ENCODE peak calls at places on chromosomes 1 and 21, in eight cellular contexts. K is IMR-90, F is HCT116, T is K562, Q is A549, Y is H1, M is GM12878, C is HepG2. X is an unnamed sample.

GRCh38 chr1:78497196-78497595 is 6.4 kb downstream of the PTGFR start:
- DNase-seq in K (no peak), F (no peak), T (no peak), Q (no peak), Y (no peak), M (no peak), C (no peak), X (no peak)

GRCh38 chr1:185305419-185305818 is 11.6 kb downstream of the IVNS1ABP start:
- DNase-seq in K (no peak), F (no peak), T (no peak), Q (no peak), Y (no peak), M (no peak), C (no peak), X (no peak)

GRCh38 chr1:245301162-245301580 is 146.4 kb downstream of the KIF26B start:
- DNase-seq in K (peak; percentile 19), F (no peak), T (no peak), Q (no peak), Y (no peak), M (no peak), C (no peak), X (no peak)

GRCh38 chr1:212595787-212596714 is 12.5 kb upstream of the ATF3 start:
- DNase-seq in K (peak; percentile 99), F (peak; percentile 68), T (peak; percentile 69), Q (peak; percentile 62), Y (no peak), M (peak; percentile 90), C (peak; percentile 73), X (no peak)

GRCh38 chr1:196393742-196394141 is 214.5 kb downstream of the KCNT2 start:
- DNase-seq in K (peak; percentile 41), F (no peak), T (no peak), Q (no peak), Y (no peak), M (no peak), C (no peak), X (no peak)

GRCh38 chr1:74748962-74749361 is 16.0 kb downstream of the TYW3 start:
- DNase-seq in K (no peak), F (no peak), T (no peak), Q (no peak), Y (no peak), M (no peak), C (peak; percentile 42), X (no peak)

GRCh38 chr1:41935226-41935625 is 16.5 kb upstream of the HIVEP3 start:
- DNase-seq in K (peak; percentile 34), F (no peak), T (no peak), Q (no peak), Y (no peak), M (no peak), C (no peak), X (no peak)

GRCh38 chr1:51415963-51416362 is 85.6 kb upstream of the TTC39A start:
- DNase-seq in K (no peak), F (no peak), T (no peak), Q (no peak), Y (no peak), M (no peak), C (no peak), X (no peak)

GRCh38 chr1:59046730-59047157 is 250.2 kb upstream of the FGGY start:
- DNase-seq in K (peak; percentile 25), F (no peak), T (no peak), Q (no peak), Y (no peak), M (peak; percentile 59), C (no peak), X (no peak)

GRCh38 chr1:111176678-111177077 is 23.8 kb downstream of the DENND2D start:
- DNase-seq in K (no peak), F (no peak), T (no peak), Q (no peak), Y (no peak), M (no peak), C (no peak), X (no peak)

GRCh38 chr1:901108-901859 is 22.4 kb upstream of the SAMD11 start:
- DNase-seq in K (no peak), F (no peak), T (no peak), Q (no peak), Y (no peak), M (no peak), C (no peak), X (no peak)

GRCh38 chr1:42439940-42440339 is 15.9 kb downstream of the ZMYND12 start:
- DNase-seq in K (peak; percentile 82), F (no peak), T (no peak), Q (no peak), Y (no peak), M (no peak), C (peak; percentile 35), X (no peak)

DNA sequence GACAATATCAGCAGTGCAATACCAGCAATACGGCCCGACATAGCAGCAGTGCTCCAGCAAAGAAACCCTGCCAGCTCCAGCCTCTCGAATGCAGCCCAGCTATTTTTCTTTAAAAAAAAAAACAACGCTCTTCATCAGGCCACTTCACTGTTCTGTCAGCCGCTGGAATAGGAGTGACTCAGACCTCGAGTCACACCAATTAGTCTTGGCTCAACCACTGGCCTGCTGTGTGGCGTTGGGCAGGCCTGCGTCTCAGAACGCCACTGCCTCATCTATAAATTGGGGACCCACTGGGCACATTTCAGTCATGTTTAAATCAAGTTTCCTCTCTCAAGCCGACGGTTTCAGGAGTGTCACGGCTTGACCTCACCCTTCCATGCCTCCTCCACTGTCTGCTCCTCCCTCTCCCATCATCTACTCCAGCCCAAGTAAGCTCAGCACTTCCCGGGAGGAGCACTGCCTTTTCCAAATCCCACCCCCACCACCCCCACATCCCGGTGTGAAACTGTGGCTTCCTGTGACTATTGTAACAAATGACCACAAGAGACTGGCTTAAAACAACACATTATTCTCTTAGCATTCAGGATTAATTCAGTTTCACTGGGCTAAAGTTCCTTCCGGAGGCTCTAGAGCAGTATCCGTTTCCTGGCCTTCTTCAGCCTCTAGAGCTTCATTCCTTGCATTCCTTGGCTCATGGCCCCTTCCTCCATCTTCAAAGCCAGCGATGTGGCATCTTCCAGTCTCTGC is 71.9 kb upstream of the EFHD2 start:
- DNase-seq in K (peak; percentile 85), F (peak; percentile 70), T (peak; percentile 30), Q (no peak), Y (no peak), M (no peak), C (no peak), X (no peak)
- TF ChIP-seq RAD21 in K (no peak), F (peak; percentile 19), T (no peak), Q (no peak), Y (no peak), M (no peak), C (no peak), X (no peak)

GRCh38 chr1:64243757-64244080 is 40.3 kb downstream of the UBE2U start:
- DNase-seq in K (no peak), F (no peak), T (no peak), Q (no peak), Y (no peak), M (no peak), C (no peak), X (no peak)
- TF ChIP-seq RAD21 in K (no peak), F (no peak), T (no peak), Q (no peak), Y (no peak), M (no peak), C (no peak), X (no peak)

DNA sequence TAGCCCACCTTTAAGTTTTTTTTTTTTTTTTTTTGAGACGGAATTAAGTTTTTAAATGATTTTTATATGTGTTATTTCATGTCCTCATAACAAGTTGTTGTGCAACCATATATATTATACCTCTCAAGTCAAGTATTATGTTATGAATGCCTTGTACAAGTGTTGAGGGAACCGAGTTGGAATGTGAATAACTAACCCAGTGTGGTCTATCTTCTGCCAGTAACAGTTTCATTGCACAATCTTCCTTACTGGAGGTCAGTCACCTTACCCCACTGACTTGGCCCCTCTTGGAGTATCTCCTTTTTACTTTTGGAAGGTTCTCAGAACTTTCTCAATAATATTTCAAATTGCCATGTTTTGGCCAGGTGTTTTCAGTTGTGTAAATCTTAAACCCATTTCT is 201.9 kb downstream of the CACNA1E start:
- DNase-seq in K (no peak), F (no peak), T (no peak), Q (no peak), Y (no peak), M (no peak), C (no peak), X (no peak)
- TF ChIP-seq RAD21 in K (no peak), F (no peak), T (no peak), Q (no peak), Y (no peak), M (no peak), C (no peak), X (no peak)

GRCh38 chr21:44958471-44959191 is 18.8 kb downstream of the SLX9 start:
- DNase-seq in K (peak; percentile 67), F (no peak), T (no peak), Q (no peak), Y (no peak), M (no peak), C (no peak), X (peak; percentile 80)
- TF ChIP-seq RAD21 in K (no peak), F (no peak), T (no peak), Q (no peak), Y (no peak), M (no peak), C (no peak), X (no peak)

GRCh38 chr1:150302338-150302737 is 8.7 kb downstream of the MRPS21 start:
- DNase-seq in K (no peak), F (no peak), T (no peak), Q (no peak), Y (no peak), M (no peak), C (no peak), X (no peak)
- TF ChIP-seq RAD21 in K (no peak), F (no peak), T (no peak), Q (no peak), Y (no peak), M (no peak), C (no peak), X (no peak)

GRCh38 chr1:156898151-156898550 is 4.6 kb downstream of the PEAR1 start:
- DNase-seq in K (peak; percentile 72), F (no peak), T (no peak), Q (no peak), Y (no peak), M (no peak), C (peak; percentile 29), X (peak; percentile 75)
- TF ChIP-seq RAD21 in K (no peak), F (no peak), T (no peak), Q (no peak), Y (no peak), M (no peak), C (no peak), X (no peak)

GRCh38 chr21:15731243-15731613 is 1.4 kb downstream of the USP25 start:
- DNase-seq in K (no peak), F (no peak), T (peak; percentile 51), Q (peak; percentile 17), Y (no peak), M (no peak), C (peak; percentile 25), X (no peak)
- TF ChIP-seq RAD21 in K (no peak), F (no peak), T (no peak), Q (no peak), Y (no peak), M (no peak), C (no peak), X (no peak)

X was measured in SK-N-SH.